ENCODE peak calls at places on chromosome 17, in four cellular contexts. V, Z, N and W are unnamed samples.

GRCh38 chr17:79382313-79382712 is 228.5 kb downstream of the RBFOX3 start:
- DNase-seq in N (no peak), Z (no peak), V (no peak), W (no peak)

GRCh38 chr17:79459003-79459655 is 151.7 kb downstream of the RBFOX3 start:
- DNase-seq in V (no peak), Z (no peak), N (no peak), W (no peak)

GRCh38 chr17:2511138-2511461 is 588 bp downstream of the METTL16 start:
- DNase-seq in N (no peak), V (no peak), Z (no peak), W (no peak)

GRCh38 chr17:79043931-79044320 is 20.0 kb downstream of the C1QTNF1 start:
- DNase-seq in N (peak; percentile 62), V (no peak), Z (no peak), W (no peak)

GRCh38 chr17:42901535-42902229 is 1.1 kb downstream of the G6PC1 start:
- DNase-seq in V (no peak), N (no peak), Z (no peak), W (no peak)

GRCh38 chr17:379531-380200 is 27.1 kb upstream of the RPH3AL start:
- DNase-seq in V (no peak), Z (no peak), N (no peak), W (no peak)

GRCh38 chr17:50949128-50950001 is 83.2 kb upstream of the TOB1 start:
- DNase-seq in N (peak; percentile 67), Z (no peak), V (no peak), W (peak; percentile 60)

GRCh38 chr17:47315451-47316266 is 8.1 kb upstream of the EFCAB13 start:
- DNase-seq in N (no peak), Z (no peak), V (no peak), W (peak; percentile 50)

GRCh38 chr17:80071116-80071980 is 30.0 kb upstream of the GAA start:
- DNase-seq in Z (peak; percentile 48), N (peak; percentile 86), V (no peak), W (no peak)

GRCh38 chr17:14133104-14133503 is 63.8 kb downstream of the COX10 start:
- DNase-seq in Z (no peak), N (no peak), V (no peak), W (no peak)

DNA sequence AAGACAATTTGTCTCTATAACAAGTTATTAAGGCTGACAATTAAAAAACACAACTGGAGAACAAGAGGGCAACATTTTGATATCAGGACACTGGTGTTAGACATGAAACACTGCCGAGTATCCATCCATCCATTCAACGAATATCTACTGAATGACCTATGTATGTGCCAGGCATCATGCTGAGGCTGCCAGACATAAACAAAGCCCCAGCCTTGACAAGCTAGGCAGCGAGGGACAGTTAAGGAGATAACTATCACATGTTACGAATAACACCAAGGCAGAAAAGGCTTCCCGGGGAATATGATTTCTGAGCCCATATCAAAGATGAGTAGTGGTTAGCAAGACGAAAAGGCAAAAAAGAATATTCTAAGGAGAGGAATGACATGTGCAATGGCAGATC is 12.1 kb downstream of the HEATR6 start:
- DNase-seq in N (no peak), V (no peak), Z (no peak), W (no peak)
- H3K27me3 ChIP-seq in N (no peaks in the 10 kb centered on the region), V (no peaks in the 10 kb centered on the region), Z (no peaks in the 10 kb centered on the region), W (no peaks in the 10 kb centered on the region)

GRCh38 chr17:48564200-48565023 is 13.7 kb downstream of the HOXB4 start:
- DNase-seq in N (no peak), V (no peak), Z (no peak), W (peak; percentile 89)
- H3K27me3 ChIP-seq in N (no peaks in the 10 kb centered on the region), V (peaks cover 15% of the 10 kb centered on the region), Z (peaks cover 4% of the 10 kb centered on the region), W (peaks cover 99% of the 10 kb centered on the region)

GRCh38 chr17:39763046-39763800 is 25.5 kb downstream of the GRB7 start:
- DNase-seq in V (no peak), Z (no peak), N (no peak), W (no peak)
- H3K27me3 ChIP-seq in V (no peaks in the 10 kb centered on the region), Z (no peaks in the 10 kb centered on the region), N (no peaks in the 10 kb centered on the region), W (no peaks in the 10 kb centered on the region)

DNA sequence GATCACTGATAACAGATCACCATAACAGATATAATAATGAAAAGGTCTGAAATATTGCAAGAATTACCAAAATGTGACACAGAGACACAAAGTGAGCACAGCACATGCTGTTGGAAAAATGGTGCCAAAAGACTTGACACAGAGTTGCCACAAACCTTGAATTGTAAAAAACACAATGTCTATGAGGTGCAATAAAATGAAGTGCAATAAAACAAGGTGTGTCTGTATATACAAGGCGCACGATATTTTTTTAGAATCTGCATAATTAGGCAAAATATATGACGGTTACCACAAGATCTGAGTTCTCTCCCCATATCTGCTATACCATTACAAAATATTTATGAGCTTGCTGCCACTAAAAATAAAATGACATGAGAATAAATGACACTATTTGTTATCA is 171.9 kb upstream of the AXIN2 start:
- DNase-seq in N (no peak), V (no peak), Z (no peak), W (no peak)
- H3K27me3 ChIP-seq in N (no peaks in the 10 kb centered on the region), V (no peaks in the 10 kb centered on the region), Z (no peaks in the 10 kb centered on the region), W (no peaks in the 10 kb centered on the region)

GRCh38 chr17:57810740-57811632 is 38.9 kb downstream of the MRPS23 start:
- DNase-seq in Z (no peak), N (peak; percentile 77), V (no peak), W (peak; percentile 32)
- H3K27me3 ChIP-seq in Z (no peaks in the 10 kb centered on the region), N (no peaks in the 10 kb centered on the region), V (no peaks in the 10 kb centered on the region), W (no peaks in the 10 kb centered on the region)